ENCODE peak calls at places on chromosomes 4 and X, in nine cellular contexts. One of them, this sample, is unnamed.
A peak's percentile ranks its signal among the peaks of the same experiment; 100 is the strongest.

GRCh38 chrX:103362504-103362903 is 6.2 kb downstream of the TCEAL9 start:
- DNase-seq in PC-9: peak; percentile 53
- DNase-seq in fibroblast of lung: peak; percentile 49
- DNase-seq in neural progenitor cell: no peak
- DNase-seq in Karpas-422: no peak
- DNase-seq in HCT116: no peak
- DNase-seq in astrocyte: peak; percentile 43
- DNase-seq in H9: no peak
- DNase-seq in IMR-90: peak; percentile 57
- DNase-seq in this sample: peak; percentile 54

GRCh38 chr4:103012594-103012993 is 6.9 kb downstream of the SLC9B1 start:
- DNase-seq in PC-9: no peak
- DNase-seq in fibroblast of lung: no peak
- DNase-seq in neural progenitor cell: no peak
- DNase-seq in Karpas-422: no peak
- DNase-seq in HCT116: no peak
- DNase-seq in astrocyte: peak; percentile 9
- DNase-seq in H9: no peak
- DNase-seq in IMR-90: peak; percentile 17
- DNase-seq in this sample: no peak

GRCh38 chr4:139903845-139904244 is 238.2 kb downstream of the MGST2 start:
- DNase-seq in PC-9: no peak
- DNase-seq in fibroblast of lung: no peak
- DNase-seq in neural progenitor cell: no peak
- DNase-seq in Karpas-422: no peak
- DNase-seq in HCT116: no peak
- DNase-seq in astrocyte: no peak
- DNase-seq in H9: no peak
- DNase-seq in IMR-90: peak; percentile 49
- DNase-seq in this sample: no peak

GRCh38 chrX:108722561-108722960 is 13.8 kb downstream of the IRS4 start:
- DNase-seq in PC-9: no peak
- DNase-seq in fibroblast of lung: no peak
- DNase-seq in neural progenitor cell: no peak
- DNase-seq in Karpas-422: no peak
- DNase-seq in HCT116: no peak
- DNase-seq in astrocyte: no peak
- DNase-seq in H9: no peak
- DNase-seq in IMR-90: no peak
- DNase-seq in this sample: no peak

GRCh38 chr4:27429260-27429970 is 568.8 kb downstream of the STIM2 start:
- DNase-seq in PC-9: no peak
- DNase-seq in fibroblast of lung: no peak
- DNase-seq in neural progenitor cell: no peak
- DNase-seq in Karpas-422: no peak
- DNase-seq in HCT116: no peak
- DNase-seq in astrocyte: peak; percentile 42
- DNase-seq in H9: no peak
- DNase-seq in IMR-90: no peak
- DNase-seq in this sample: no peak

GRCh38 chrX:136880003-136880451 is 498 bp downstream of the RBMX start:
- DNase-seq in PC-9: no peak
- DNase-seq in fibroblast of lung: peak; percentile 15
- DNase-seq in neural progenitor cell: peak; percentile 32
- DNase-seq in Karpas-422: peak; percentile 69
- DNase-seq in HCT116: no peak
- DNase-seq in astrocyte: no peak
- DNase-seq in H9: no peak
- DNase-seq in IMR-90: no peak
- DNase-seq in this sample: no peak

GRCh38 chr4:601612-602558 is 23.5 kb upstream of the PDE6B start:
- DNase-seq in PC-9: no peak
- DNase-seq in fibroblast of lung: no peak
- DNase-seq in neural progenitor cell: no peak
- DNase-seq in Karpas-422: no peak
- DNase-seq in HCT116: no peak
- DNase-seq in astrocyte: no peak
- DNase-seq in H9: no peak
- DNase-seq in IMR-90: no peak
- DNase-seq in this sample: no peak

GRCh38 chrX:21479695-21480280 is 105.6 kb downstream of the CNKSR2 start:
- DNase-seq in PC-9: peak; percentile 35
- DNase-seq in fibroblast of lung: peak; percentile 67
- DNase-seq in neural progenitor cell: peak; percentile 34
- DNase-seq in Karpas-422: peak; percentile 82
- DNase-seq in HCT116: no peak
- DNase-seq in astrocyte: peak; percentile 10
- DNase-seq in H9: no peak
- DNase-seq in IMR-90: peak; percentile 54
- DNase-seq in this sample: peak; percentile 76

GRCh38 chr4:184287697-184288255 is 70.1 kb upstream of the ENPP6 start:
- DNase-seq in PC-9: peak; percentile 93
- DNase-seq in fibroblast of lung: peak; percentile 85
- DNase-seq in neural progenitor cell: peak; percentile 15
- DNase-seq in Karpas-422: peak; percentile 51
- DNase-seq in HCT116: no peak
- DNase-seq in astrocyte: no peak
- DNase-seq in H9: peak; percentile 44
- DNase-seq in IMR-90: peak; percentile 68
- DNase-seq in this sample: peak; percentile 73

GRCh38 chr4:186871856-186872255 is 148.2 kb upstream of the FAT1 start:
- DNase-seq in PC-9: no peak
- DNase-seq in fibroblast of lung: no peak
- DNase-seq in neural progenitor cell: no peak
- DNase-seq in Karpas-422: no peak
- DNase-seq in HCT116: no peak
- DNase-seq in astrocyte: no peak
- DNase-seq in H9: no peak
- DNase-seq in IMR-90: no peak
- DNase-seq in this sample: no peak

GRCh38 chrX:103464071-103464773 is 55.1 kb downstream of the RAB40A start:
- DNase-seq in PC-9: no peak
- DNase-seq in fibroblast of lung: peak; percentile 66
- DNase-seq in neural progenitor cell: peak; percentile 54
- DNase-seq in Karpas-422: peak; percentile 75
- DNase-seq in HCT116: peak; percentile 8
- DNase-seq in astrocyte: peak; percentile 30
- DNase-seq in H9: peak; percentile 57
- DNase-seq in IMR-90: peak; percentile 47
- DNase-seq in this sample: peak; percentile 55

GRCh38 chr4:54228563-54229501 is at the start of gene PDGFRA:
- DNase-seq in PC-9: no peak
- DNase-seq in fibroblast of lung: peak; percentile 98
- DNase-seq in neural progenitor cell: peak; percentile 45
- DNase-seq in Karpas-422: no peak
- DNase-seq in HCT116: no peak
- DNase-seq in astrocyte: peak; percentile 78
- DNase-seq in H9: peak; percentile 33
- DNase-seq in IMR-90: peak; percentile 94
- DNase-seq in this sample: no peak

GRCh38 chr4:188976644-188977115 is 837.4 kb downstream of the TRIML1 start:
- DNase-seq in PC-9: no peak
- DNase-seq in fibroblast of lung: peak; percentile 58
- DNase-seq in neural progenitor cell: peak; percentile 87
- DNase-seq in Karpas-422: peak; percentile 62
- DNase-seq in HCT116: no peak
- DNase-seq in astrocyte: peak; percentile 69
- DNase-seq in H9: peak; percentile 75
- DNase-seq in IMR-90: peak; percentile 70
- DNase-seq in this sample: peak; percentile 50

GRCh38 chr4:188008377-188008776 is 12.8 kb downstream of the ZFP42 start:
- DNase-seq in PC-9: peak; percentile 60
- DNase-seq in fibroblast of lung: peak; percentile 85
- DNase-seq in neural progenitor cell: no peak
- DNase-seq in Karpas-422: no peak
- DNase-seq in HCT116: no peak
- DNase-seq in astrocyte: peak; percentile 52
- DNase-seq in H9: no peak
- DNase-seq in IMR-90: peak; percentile 95
- DNase-seq in this sample: peak; percentile 72

GRCh38 chr4:165668694-165669093 is 204.3 kb upstream of the TLL1 start:
- DNase-seq in PC-9: no peak
- DNase-seq in fibroblast of lung: no peak
- DNase-seq in neural progenitor cell: peak; percentile 46
- DNase-seq in Karpas-422: no peak
- DNase-seq in HCT116: no peak
- DNase-seq in astrocyte: peak; percentile 35
- DNase-seq in H9: no peak
- DNase-seq in IMR-90: no peak
- DNase-seq in this sample: no peak

DNA sequence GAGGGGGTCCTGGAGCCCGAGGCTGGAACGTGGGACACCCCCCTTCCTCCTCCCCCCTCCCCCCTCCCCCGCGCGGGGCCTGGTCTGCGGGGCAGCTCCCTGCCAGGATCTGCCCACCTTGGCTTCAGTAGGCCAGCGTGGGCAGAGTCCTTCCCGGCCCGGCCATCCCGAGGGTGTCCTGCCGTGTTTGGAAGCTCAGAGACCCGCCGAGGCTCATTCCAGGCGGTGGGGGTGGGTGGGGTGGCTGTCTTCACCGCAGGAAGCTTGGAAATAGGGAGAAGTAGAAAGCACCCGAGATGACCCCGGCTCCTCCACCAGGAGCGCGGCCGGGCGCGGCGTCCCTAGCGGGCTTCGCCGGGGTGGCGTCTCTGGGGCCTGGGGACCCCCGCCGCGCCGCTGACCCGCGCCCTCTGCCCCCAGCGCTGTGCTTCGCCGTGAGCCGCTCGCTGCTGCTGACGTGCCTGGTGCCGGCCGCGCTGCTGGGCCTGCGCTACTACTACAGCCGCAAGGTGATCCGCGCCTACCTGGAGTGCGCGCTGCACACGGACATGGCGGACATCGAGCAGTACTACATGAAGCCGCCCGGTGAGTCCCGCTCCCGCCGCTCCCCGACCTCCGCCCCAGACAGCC is 1.6 kb downstream of the NAT8L start:
- DNase-seq in PC-9: peak; percentile 0
- DNase-seq in fibroblast of lung: no peak
- DNase-seq in neural progenitor cell: peak; percentile 65
- DNase-seq in Karpas-422: no peak
- DNase-seq in HCT116: no peak
- DNase-seq in astrocyte: no peak
- DNase-seq in H9: peak; percentile 77
- DNase-seq in IMR-90: no peak
- DNase-seq in this sample: no peak
- H3K27me3 ChIP-seq in PC-9: no peaks in the 10 kb centered on the region
- H3K27me3 ChIP-seq in fibroblast of lung: peaks cover 22% of the 10 kb centered on the region
- H3K27me3 ChIP-seq in neural progenitor cell: peaks cover 63% of the 10 kb centered on the region
- H3K27me3 ChIP-seq in Karpas-422: no peaks in the 10 kb centered on the region
- H3K27me3 ChIP-seq in HCT116: no peaks in the 10 kb centered on the region
- H3K27me3 ChIP-seq in astrocyte: peaks cover 22% of the 10 kb centered on the region
- H3K27me3 ChIP-seq in H9: peaks cover 21% of the 10 kb centered on the region
- H3K27me3 ChIP-seq in IMR-90: peaks cover 48% of the 10 kb centered on the region
- H3K27me3 ChIP-seq in this sample: no peaks in the 10 kb centered on the region

GRCh38 chrX:41085105-41085882 is at the start of gene USP9X:
- DNase-seq in PC-9: peak; percentile 54
- DNase-seq in fibroblast of lung: peak; percentile 89
- DNase-seq in neural progenitor cell: peak; percentile 91
- DNase-seq in Karpas-422: peak; percentile 96
- DNase-seq in HCT116: peak; percentile 54
- DNase-seq in astrocyte: peak; percentile 76
- DNase-seq in H9: peak; percentile 93
- DNase-seq in IMR-90: peak; percentile 89
- DNase-seq in this sample: peak; percentile 78

GRCh38 chrX:41086627-41086932 is 1.3 kb downstream of the USP9X start:
- DNase-seq in PC-9: no peak
- DNase-seq in fibroblast of lung: no peak
- DNase-seq in neural progenitor cell: no peak
- DNase-seq in Karpas-422: no peak
- DNase-seq in HCT116: no peak
- DNase-seq in astrocyte: no peak
- DNase-seq in H9: no peak
- DNase-seq in IMR-90: no peak
- DNase-seq in this sample: peak; percentile 7

GRCh38 chrX:41084360-41085104 is 713 bp upstream of the USP9X start:
- DNase-seq in PC-9: peak; percentile 76
- DNase-seq in fibroblast of lung: peak; percentile 95
- DNase-seq in neural progenitor cell: peak; percentile 98
- DNase-seq in Karpas-422: peak; percentile 99
- DNase-seq in HCT116: peak; percentile 89
- DNase-seq in astrocyte: peak; percentile 96
- DNase-seq in H9: peak; percentile 99
- DNase-seq in IMR-90: peak; percentile 96
- DNase-seq in this sample: peak; percentile 91

GRCh38 chrX:41085883-41086626 is 810 bp downstream of the USP9X start:
- DNase-seq in PC-9: no peak
- DNase-seq in fibroblast of lung: peak; percentile 39
- DNase-seq in neural progenitor cell: peak; percentile 60
- DNase-seq in Karpas-422: peak; percentile 80
- DNase-seq in HCT116: no peak
- DNase-seq in astrocyte: peak; percentile 41
- DNase-seq in H9: no peak
- DNase-seq in IMR-90: peak; percentile 42
- DNase-seq in this sample: peak; percentile 51

GRCh38 chrX:41087219-41087618 is 2.0 kb downstream of the USP9X start:
- DNase-seq in PC-9: no peak
- DNase-seq in fibroblast of lung: no peak
- DNase-seq in neural progenitor cell: no peak
- DNase-seq in Karpas-422: no peak
- DNase-seq in HCT116: no peak
- DNase-seq in astrocyte: no peak
- DNase-seq in H9: no peak
- DNase-seq in IMR-90: no peak
- DNase-seq in this sample: peak; percentile 5
- H4K20me1 ChIP-seq in PC-9: peaks cover 15% of the 10 kb centered on the region
- H4K20me1 ChIP-seq in fibroblast of lung: peaks cover 3% of the 10 kb centered on the region
- H4K20me1 ChIP-seq in neural progenitor cell: peaks cover 58% of the 10 kb centered on the region
- H4K20me1 ChIP-seq in Karpas-422: peaks cover 55% of the 10 kb centered on the region
- H4K20me1 ChIP-seq in HCT116: no peaks in the 10 kb centered on the region
- H4K20me1 ChIP-seq in astrocyte: peaks cover 59% of the 10 kb centered on the region
- H4K20me1 ChIP-seq in H9: no peaks in the 10 kb centered on the region
- H4K20me1 ChIP-seq in IMR-90: peaks cover 65% of the 10 kb centered on the region
- H4K20me1 ChIP-seq in this sample: peaks cover 51% of the 10 kb centered on the region

DNA sequence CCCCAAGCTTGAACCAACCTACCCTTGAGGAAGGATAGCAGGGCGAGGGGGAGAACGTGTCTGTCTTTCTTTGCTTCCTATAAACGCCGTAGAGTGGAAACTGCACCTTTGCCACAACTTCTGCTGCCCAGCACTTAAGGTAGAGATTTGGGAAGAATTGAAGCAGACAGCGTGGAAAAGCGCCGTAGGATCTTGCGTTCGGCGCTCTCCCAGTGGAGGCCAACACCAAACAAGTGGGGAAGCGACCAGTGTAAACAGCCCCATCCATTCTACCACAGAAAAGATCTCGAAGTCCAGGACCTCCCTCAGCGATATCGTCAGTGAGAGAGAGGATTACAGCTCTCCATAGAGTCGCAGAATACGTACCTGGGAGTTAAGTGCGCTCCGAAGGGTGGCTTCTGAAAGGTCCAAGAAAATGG is 3.9 kb upstream of the NKX6-1 start:
- DNase-seq in PC-9: no peak
- DNase-seq in fibroblast of lung: no peak
- DNase-seq in neural progenitor cell: peak; percentile 53
- DNase-seq in Karpas-422: no peak
- DNase-seq in HCT116: no peak
- DNase-seq in astrocyte: no peak
- DNase-seq in H9: no peak
- DNase-seq in IMR-90: no peak
- DNase-seq in this sample: no peak
- H3K27me3 ChIP-seq in PC-9: no peaks in the 10 kb centered on the region
- H3K27me3 ChIP-seq in fibroblast of lung: peaks cover 42% of the 10 kb centered on the region
- H3K27me3 ChIP-seq in neural progenitor cell: peaks cover 95% of the 10 kb centered on the region
- H3K27me3 ChIP-seq in Karpas-422: no peaks in the 10 kb centered on the region
- H3K27me3 ChIP-seq in HCT116: no peaks in the 10 kb centered on the region
- H3K27me3 ChIP-seq in astrocyte: peaks cover 58% of the 10 kb centered on the region
- H3K27me3 ChIP-seq in H9: peaks cover 51% of the 10 kb centered on the region
- H3K27me3 ChIP-seq in IMR-90: peaks cover 59% of the 10 kb centered on the region
- H3K27me3 ChIP-seq in this sample: no peaks in the 10 kb centered on the region

GRCh38 chr4:2537011-2537830 is 774 bp downstream of the FAM193A start:
- DNase-seq in PC-9: peak; percentile 47
- DNase-seq in fibroblast of lung: peak; percentile 35
- DNase-seq in neural progenitor cell: no peak
- DNase-seq in Karpas-422: peak; percentile 75
- DNase-seq in HCT116: no peak
- DNase-seq in astrocyte: peak; percentile 24
- DNase-seq in H9: peak; percentile 53
- DNase-seq in IMR-90: peak; percentile 24
- DNase-seq in this sample: peak; percentile 39
- H4K20me1 ChIP-seq in PC-9: peaks cover 18% of the 10 kb centered on the region
- H4K20me1 ChIP-seq in fibroblast of lung: no peaks in the 10 kb centered on the region
- H4K20me1 ChIP-seq in neural progenitor cell: peaks cover 50% of the 10 kb centered on the region
- H4K20me1 ChIP-seq in Karpas-422: peaks cover 17% of the 10 kb centered on the region
- H4K20me1 ChIP-seq in HCT116: no peaks in the 10 kb centered on the region
- H4K20me1 ChIP-seq in astrocyte: peaks cover 44% of the 10 kb centered on the region
- H4K20me1 ChIP-seq in H9: no peaks in the 10 kb centered on the region
- H4K20me1 ChIP-seq in IMR-90: peaks cover 44% of the 10 kb centered on the region
- H4K20me1 ChIP-seq in this sample: peaks cover 7% of the 10 kb centered on the region

This sample was measured in PC-3.